ENCODE peak calls at places on chromosome 3, in four cellular contexts. Z, I, C and F are unnamed samples.

GRCh38 chr3:126807795-126808194 is 103.8 kb downstream of the CHCHD6 start:
- DNase-seq in I (no peak), C (no peak), Z (no peak), F (no peak)

GRCh38 chr3:127822836-127823589 is 698 bp upstream of the MGLL start:
- DNase-seq in I (no peak), Z (no peak), C (no peak), F (peak)

GRCh38 chr3:117809157-117810081 is 1099.8 kb downstream of the TUSC7 start:
- DNase-seq in C (no peak), I (no peak), Z (no peak), F (no peak)

GRCh38 chr3:65597225-65597951 is 441.3 kb downstream of the MAGI1 start:
- DNase-seq in I (no peak), Z (no peak), C (no peak), F (no peak)

GRCh38 chr3:134445095-134445494 is 40.7 kb downstream of the ANAPC13 start:
- DNase-seq in I (no peak), Z (no peak), C (no peak), F (no peak)

GRCh38 chr3:129013491-129013891 is 12.4 kb downstream of the EFCC1 start:
- DNase-seq in C (no peak), Z (peak), I (no peak), F (peak)

GRCh38 chr3:13470894-13471574 is 9.1 kb upstream of the HDAC11 start:
- DNase-seq in Z (no peak), I (no peak), C (peak), F (no peak)

GRCh38 chr3:134798681-134799311 is 3.7 kb downstream of the EPHB1 start:
- DNase-seq in Z (no peak), I (peak), C (no peak), F (no peak)

GRCh38 chr3:197306374-197307086 is 8.1 kb upstream of the DLG1 start:
- DNase-seq in Z (no peak), C (peak), I (no peak), F (no peak)

GRCh38 chr3:16377196-16377595 is 112.2 kb downstream of the OXNAD1 start:
- DNase-seq in I (peak), Z (no peak), C (no peak), F (no peak)

GRCh38 chr3:36843065-36844051 is 79.0 kb upstream of the DCLK3 start:
- DNase-seq in Z (peak), C (peak), I (peak), F (peak)

GRCh38 chr3:55823829-55824228 is 336.7 kb upstream of the WNT5A start:
- DNase-seq in I (no peak), C (no peak), Z (no peak), F (no peak)

GRCh38 chr3:18007980-18008379 is 265.5 kb upstream of the TBC1D5 start:
- DNase-seq in Z (no peak), I (no peak), C (no peak), F (no peak)

GRCh38 chr3:104846270-104846669 is 520.4 kb upstream of the ALCAM start:
- DNase-seq in C (no peak), Z (no peak), I (no peak), F (no peak)

GRCh38 chr3:172648736-172649135 is 62.1 kb downstream of the NCEH1 start:
- DNase-seq in Z (no peak), I (no peak), C (no peak), F (no peak)

GRCh38 chr3:13083254-13083653 is 10.0 kb upstream of the IQSEC1 start:
- DNase-seq in I (no peak), C (no peak), Z (no peak), F (no peak)

GRCh38 chr3:115436767-115437301 is 186.5 kb upstream of the GAP43 start:
- DNase-seq in C (peak), I (no peak), Z (no peak), F (peak)

GRCh38 chr3:126983653-126984390 is 907 bp downstream of the PLXNA1 start:
- DNase-seq in C (no peak), I (no peak), Z (peak), F (no peak)

GRCh38 chr3:13788522-13789424 is 91.1 kb downstream of the WNT7A start:
- DNase-seq in Z (no peak), I (no peak), C (no peak), F (peak)

GRCh38 chr3:63791974-63792373 is 27.1 kb upstream of the C3orf49 start:
- DNase-seq in C (no peak), Z (no peak), I (no peak), F (peak)

GRCh38 chr3:15333099-15333956 is 942 bp upstream of the SH3BP5 start:
- DNase-seq in Z (peak), I (no peak), C (no peak), F (no peak)

GRCh38 chr3:112770026-112770626 is 76.5 kb downstream of the CD200R1L start:
- DNase-seq in I (no peak), Z (peak), C (no peak), F (peak)

GRCh38 chr3:126509565-126510322 is 7.8 kb downstream of the UROC1 start:
- DNase-seq in C (no peak), I (no peak), Z (no peak), F (no peak)

GRCh38 chr3:31606453-31606852 is 73.7 kb downstream of the STT3B start:
- DNase-seq in I (no peak), Z (peak), C (no peak), F (no peak)

GRCh38 chr3:43650345-43650744 is 28.5 kb upstream of the ANO10 start:
- DNase-seq in Z (no peak), I (no peak), C (no peak), F (no peak)

GRCh38 chr3:14962762-14963161 is 15.4 kb downstream of the NR2C2 start:
- DNase-seq in I (no peak), Z (no peak), C (no peak), F (no peak)

GRCh38 chr3:38722760-38723568 is 73.5 kb upstream of the SCN5A start:
- DNase-seq in Z (no peak), I (no peak), C (no peak), F (no peak)

GRCh38 chr3:26089249-26089648 is 299.4 kb downstream of the OXSM start:
- DNase-seq in Z (no peak), C (no peak), I (no peak), F (no peak)

GRCh38 chr3:494190-494589 is 297.6 kb downstream of the CHL1 start:
- DNase-seq in I (no peak), Z (no peak), C (no peak), F (no peak)

GRCh38 chr3:119305271-119305670 is 11.1 kb downstream of the ARHGAP31 start:
- DNase-seq in Z (no peak), C (no peak), I (no peak), F (no peak)

GRCh38 chr3:177787279-177788041 is 590.2 kb upstream of the TBL1XR1 start:
- DNase-seq in Z (no peak), C (no peak), I (no peak), F (no peak)

GRCh38 chr3:39990532-39990931 is 181.1 kb downstream of the MYRIP start:
- DNase-seq in Z (peak), C (peak), I (peak), F (peak)

GRCh38 chr3:177894021-177894690 is 642.1 kb upstream of the KCNMB2 start:
- DNase-seq in C (no peak), I (no peak), Z (no peak), F (no peak)

GRCh38 chr3:94462931-94463330 is 400.1 kb downstream of the NSUN3 start:
- DNase-seq in I (no peak), Z (no peak), C (no peak), F (no peak)

GRCh38 chr3:101068876-101069606 is 75.8 kb upstream of the ABI3BP start:
- DNase-seq in I (no peak), Z (no peak), C (no peak), F (no peak)

GRCh38 chr3:62843508-62843907 is 31.7 kb downstream of the CADPS start:
- DNase-seq in C (no peak), Z (no peak), I (no peak), F (no peak)

GRCh38 chr3:4708230-4708629 is 215.1 kb downstream of the ITPR1 start:
- DNase-seq in I (no peak), Z (no peak), C (no peak), F (no peak)

GRCh38 chr3:138687236-138687635 is 78.7 kb downstream of the FAIM start:
- DNase-seq in C (no peak), Z (no peak), I (no peak), F (no peak)

GRCh38 chr3:29083607-29084120 is 197.2 kb upstream of the RBMS3 start:
- DNase-seq in C (no peak), I (no peak), Z (no peak), F (no peak)

DNA sequence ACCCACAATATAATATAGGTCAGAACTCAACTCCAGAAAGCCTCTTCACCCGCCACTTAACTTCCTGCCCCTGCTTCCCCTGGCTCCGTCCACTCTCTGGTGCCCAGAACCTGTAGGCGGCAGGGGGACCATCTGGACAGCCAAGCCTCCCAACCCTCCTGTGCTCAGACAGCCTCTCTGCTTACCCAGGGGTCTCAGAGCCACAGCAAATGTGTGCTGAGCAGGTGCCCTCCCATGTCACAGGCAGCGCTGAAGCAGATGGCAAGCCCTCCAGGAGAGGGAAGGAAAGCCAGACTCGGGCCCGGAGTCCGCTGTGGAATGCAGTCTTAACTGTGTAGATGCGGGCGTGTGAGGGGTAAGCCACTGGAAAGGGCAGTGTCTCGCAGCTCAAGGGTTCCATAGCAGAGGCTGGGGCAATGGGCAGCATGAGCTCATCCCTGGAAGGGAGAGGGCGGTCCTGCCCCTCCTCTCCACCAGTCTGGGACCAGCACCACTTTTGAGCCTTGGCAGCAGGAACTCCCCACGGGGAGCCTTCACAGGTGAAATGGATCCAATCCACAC is 45.6 kb downstream of the UMPS start:
- DNase-seq in I (no peak), C (no peak), Z (no peak), F (no peak)
- TF ChIP-seq POLR2AphosphoS2 in I (no peak), C (no peak), Z (no peak), F (no peak)

GRCh38 chr3:88988906-88989305 is 118.5 kb upstream of the EPHA3 start:
- DNase-seq in C (no peak), I (no peak), Z (no peak), F (no peak)
- TF ChIP-seq HDAC2 in C (no peak), I (no peak), Z (no peak), F (no peak)

GRCh38 chr3:195916991-195917390 is 8.6 kb upstream of the TNK2 start:
- DNase-seq in I (no peak), C (no peak), Z (no peak), F (no peak)
- TF ChIP-seq RAD21 in I (no peak), C (no peak), Z (no peak), F (no peak)

DNA sequence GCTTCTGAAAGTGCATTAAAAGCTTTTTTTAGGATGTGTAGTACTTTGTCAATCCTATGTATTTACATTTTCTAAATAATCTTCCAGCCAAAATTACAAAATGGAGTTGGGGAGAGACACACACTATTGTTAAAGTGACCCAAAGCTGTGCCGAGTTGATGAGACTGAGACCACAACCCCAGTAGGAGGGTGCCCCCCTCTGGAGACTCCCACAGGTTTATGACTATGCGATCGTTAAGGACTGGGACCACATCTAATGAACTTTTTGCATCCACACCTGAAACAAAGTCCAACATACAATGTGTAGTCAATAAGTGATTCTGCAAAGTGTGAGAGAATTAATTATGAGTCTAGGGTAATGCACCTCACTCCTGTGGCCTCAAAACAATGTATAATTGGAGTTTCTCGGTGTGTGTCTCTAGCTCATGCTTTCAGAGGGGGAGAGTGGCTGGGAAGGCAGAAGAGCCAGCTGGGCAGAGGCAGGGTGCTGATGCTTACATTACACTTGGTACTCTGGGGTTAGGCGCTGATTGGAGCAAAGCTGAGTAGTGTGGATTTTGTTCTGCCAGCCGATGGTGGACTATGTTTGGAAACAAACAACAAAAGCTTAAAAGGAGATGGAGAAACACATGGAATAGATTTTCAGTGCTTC is 102.8 kb downstream of the KCNH8 start:
- DNase-seq in C (peak), I (no peak), Z (no peak), F (no peak)
- TF ChIP-seq POLR2AphosphoS2 in C (no peak), I (no peak), Z (no peak), F (no peak)

GRCh38 chr3:154224366-154224765 is 99.9 kb downstream of the DHX36 start:
- DNase-seq in I (no peak), C (no peak), Z (no peak), F (no peak)

GRCh38 chr3:154220462-154220861 is 99.3 kb downstream of the ARHGEF26 start:
- DNase-seq in C (peak), I (no peak), Z (no peak), F (no peak)

GRCh38 chr3:154229217-154229590 is 95.1 kb downstream of the DHX36 start:
- DNase-seq in Z (no peak), C (no peak), I (no peak), F (no peak)

GRCh38 chr3:154228561-154229216 is 95.6 kb downstream of the DHX36 start:
- DNase-seq in I (no peak), C (no peak), Z (no peak), F (no peak)

GRCh38 chr3:154225536-154225935 is 98.8 kb downstream of the DHX36 start:
- DNase-seq in Z (no peak), C (no peak), I (no peak), F (no peak)
- TF ChIP-seq HDAC2 in Z (no peak), C (no peak), I (no peak), F (no peak)

DNA sequence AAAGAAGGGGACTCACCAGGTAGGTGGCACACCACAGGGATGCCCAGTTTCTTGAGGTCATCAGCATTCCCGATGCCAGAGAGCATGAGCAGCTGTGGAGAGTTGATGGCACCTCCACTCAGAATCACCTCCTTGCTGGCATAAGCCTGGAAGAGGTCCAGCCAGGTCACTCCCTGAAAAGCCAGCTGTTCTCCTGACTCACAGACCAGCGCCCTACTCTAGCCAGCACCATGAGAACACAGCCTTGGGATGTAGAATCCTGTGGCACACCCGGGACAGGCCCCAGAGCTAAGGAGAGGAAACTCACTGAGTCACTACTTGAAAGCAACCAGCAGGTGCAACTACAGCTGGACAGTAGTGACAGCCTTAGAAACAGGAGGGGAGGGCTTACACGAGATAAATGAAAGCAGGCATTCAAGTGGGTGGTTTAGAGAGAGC is 24.6 kb downstream of the CHDH start:
- DNase-seq in Z (no peak), C (no peak), I (no peak), F (no peak)
- TF ChIP-seq RAD21 in Z (no peak), C (no peak), I (no peak), F (no peak)

DNA sequence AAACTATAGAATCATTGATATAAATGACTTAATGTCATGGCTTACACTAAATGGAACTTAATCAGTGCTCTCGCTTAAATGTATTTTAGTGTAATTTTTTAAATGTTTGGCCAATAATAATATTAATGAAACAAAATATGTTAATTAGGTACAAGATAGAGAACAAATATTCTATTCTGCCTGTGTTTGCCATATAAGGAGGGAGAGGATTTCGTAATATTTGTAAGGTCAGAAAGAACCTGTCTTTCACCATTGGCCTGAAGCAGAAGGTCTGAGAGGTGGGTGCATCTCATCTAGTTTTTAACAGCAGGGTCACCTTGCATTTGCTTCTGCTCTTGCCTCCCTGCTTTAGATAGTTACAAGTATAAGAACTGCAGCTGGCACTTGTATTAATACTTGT is 2.5 kb downstream of the GPR87 start:
- DNase-seq in I (no peak), Z (no peak), C (no peak), F (no peak)
- TF ChIP-seq POLR2AphosphoS2 in I (no peak), Z (no peak), C (no peak), F (no peak)

GRCh38 chr3:33063651-33064051 is 33.3 kb downstream of the GLB1 start:
- DNase-seq in I (peak), C (no peak), Z (no peak), F (no peak)
- TF ChIP-seq HDAC2 in I (no peak), C (no peak), Z (no peak), F (no peak)

DNA sequence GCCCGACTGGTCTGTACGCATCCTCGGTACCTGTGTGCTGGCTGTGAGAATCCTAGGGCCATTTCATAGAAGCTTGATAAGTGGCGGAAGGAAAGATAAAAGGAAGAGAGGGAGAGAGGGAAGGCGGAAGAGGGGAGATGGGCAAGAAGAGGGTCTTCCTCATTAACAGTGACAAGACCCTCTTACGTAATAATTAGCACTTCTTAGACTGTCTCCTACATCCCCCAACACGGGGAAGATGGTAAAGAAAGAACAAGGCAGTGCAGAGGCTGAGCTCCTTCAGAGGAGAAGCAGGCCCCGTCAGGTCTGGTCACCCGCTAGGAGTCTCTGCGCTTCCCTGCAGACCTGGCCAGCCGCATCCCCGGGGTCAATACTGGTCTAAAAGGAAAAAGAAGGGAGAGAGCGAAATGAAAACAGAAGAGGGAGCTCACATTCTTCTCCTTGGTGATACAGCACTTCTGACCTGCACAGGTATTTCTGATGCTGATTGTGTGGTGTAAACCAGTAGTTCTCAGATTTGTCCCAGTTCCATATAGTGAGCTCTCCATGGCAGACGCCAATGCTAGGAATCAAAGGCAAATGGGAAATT is 19.0 kb upstream of the FAM240A start:
- DNase-seq in I (no peak), C (no peak), Z (no peak), F (no peak)
- TF ChIP-seq RAD21 in I (no peak), C (no peak), Z (no peak), F (no peak)